ENCODE peak calls at places on chromosome 1, in six cellular contexts. One of them, this sample, is unnamed.

GRCh38 chr1:231584117-231584516 is 42.5 kb upstream of the DISC1 start:
- DNase-seq in A549: peak
- DNase-seq in GM23338: no peak
- DNase-seq in NCI-H187 treated with DMSO at 0.1 percent for 48 hours: no peak
- DNase-seq in T-helper 1 cell: no peak
- DNase-seq in LHCN-M2: peak
- DNase-seq in this sample: no peak

GRCh38 chr1:183870351-183871077 is 65.6 kb downstream of the RGL1 start:
- DNase-seq in NCI-H187 treated with DMSO at 0.1 percent for 48 hours: no peak
- DNase-seq in T-helper 1 cell: no peak
- DNase-seq in A549: no peak
- DNase-seq in GM23338: no peak
- DNase-seq in LHCN-M2: no peak
- DNase-seq in this sample: no peak

GRCh38 chr1:222040163-222040900 is 298.4 kb upstream of the DUSP10 start:
- DNase-seq in GM23338: no peak
- DNase-seq in A549: no peak
- DNase-seq in LHCN-M2: no peak
- DNase-seq in NCI-H187 treated with DMSO at 0.1 percent for 48 hours: no peak
- DNase-seq in T-helper 1 cell: no peak
- DNase-seq in this sample: no peak

GRCh38 chr1:111142358-111142975 is 2.4 kb downstream of the CEPT1 start:
- DNase-seq in GM23338: peak
- DNase-seq in LHCN-M2: no peak
- DNase-seq in T-helper 1 cell: no peak
- DNase-seq in NCI-H187 treated with DMSO at 0.1 percent for 48 hours: no peak
- DNase-seq in A549: no peak
- DNase-seq in this sample: no peak

GRCh38 chr1:39391741-39392679 is 99.4 kb upstream of the BMP8A start:
- DNase-seq in GM23338: peak
- DNase-seq in LHCN-M2: peak
- DNase-seq in NCI-H187 treated with DMSO at 0.1 percent for 48 hours: no peak
- DNase-seq in A549: peak
- DNase-seq in T-helper 1 cell: no peak
- DNase-seq in this sample: no peak

GRCh38 chr1:87329051-87329755 is 523 bp downstream of the LMO4 start:
- DNase-seq in T-helper 1 cell: no peak
- DNase-seq in LHCN-M2: peak
- DNase-seq in GM23338: peak
- DNase-seq in A549: peak
- DNase-seq in NCI-H187 treated with DMSO at 0.1 percent for 48 hours: no peak
- DNase-seq in this sample: no peak

GRCh38 chr1:48036693-48037386 is 39.7 kb upstream of the TRABD2B start:
- DNase-seq in A549: no peak
- DNase-seq in T-helper 1 cell: no peak
- DNase-seq in GM23338: no peak
- DNase-seq in LHCN-M2: peak
- DNase-seq in NCI-H187 treated with DMSO at 0.1 percent for 48 hours: no peak
- DNase-seq in this sample: no peak

GRCh38 chr1:42454409-42454808 is 1.4 kb downstream of the ZMYND12 start:
- DNase-seq in A549: no peak
- DNase-seq in T-helper 1 cell: no peak
- DNase-seq in LHCN-M2: no peak
- DNase-seq in GM23338: no peak
- DNase-seq in NCI-H187 treated with DMSO at 0.1 percent for 48 hours: no peak
- DNase-seq in this sample: no peak

GRCh38 chr1:198892065-198892464 is 253.2 kb downstream of the PTPRC start:
- DNase-seq in LHCN-M2: peak
- DNase-seq in NCI-H187 treated with DMSO at 0.1 percent for 48 hours: no peak
- DNase-seq in GM23338: peak
- DNase-seq in A549: no peak
- DNase-seq in T-helper 1 cell: no peak
- DNase-seq in this sample: no peak

GRCh38 chr1:228034954-228035837 is 28.4 kb downstream of the WNT3A start:
- DNase-seq in A549: no peak
- DNase-seq in GM23338: no peak
- DNase-seq in T-helper 1 cell: no peak
- DNase-seq in NCI-H187 treated with DMSO at 0.1 percent for 48 hours: no peak
- DNase-seq in LHCN-M2: no peak
- DNase-seq in this sample: no peak

GRCh38 chr1:17579951-17580939 is 40.7 kb downstream of the ARHGEF10L start:
- DNase-seq in NCI-H187 treated with DMSO at 0.1 percent for 48 hours: no peak
- DNase-seq in A549: no peak
- DNase-seq in GM23338: no peak
- DNase-seq in T-helper 1 cell: no peak
- DNase-seq in LHCN-M2: no peak
- DNase-seq in this sample: no peak

GRCh38 chr1:94805912-94806311 is 14.2 kb upstream of the SLC44A3 start:
- DNase-seq in LHCN-M2: peak
- DNase-seq in T-helper 1 cell: no peak
- DNase-seq in GM23338: peak
- DNase-seq in A549: peak
- DNase-seq in NCI-H187 treated with DMSO at 0.1 percent for 48 hours: no peak
- DNase-seq in this sample: no peak

GRCh38 chr1:21099034-21099868 is 77.4 kb downstream of the EIF4G3 start:
- DNase-seq in LHCN-M2: peak
- DNase-seq in GM23338: no peak
- DNase-seq in T-helper 1 cell: no peak
- DNase-seq in A549: no peak
- DNase-seq in NCI-H187 treated with DMSO at 0.1 percent for 48 hours: no peak
- DNase-seq in this sample: no peak

GRCh38 chr1:91610829-91611228 is 110.2 kb downstream of the CDC7 start:
- DNase-seq in LHCN-M2: no peak
- DNase-seq in A549: no peak
- DNase-seq in T-helper 1 cell: no peak
- DNase-seq in GM23338: no peak
- DNase-seq in NCI-H187 treated with DMSO at 0.1 percent for 48 hours: no peak
- DNase-seq in this sample: no peak

GRCh38 chr1:155933591-155934096 is 569 bp downstream of the KHDC4 start:
- DNase-seq in GM23338: no peak
- DNase-seq in NCI-H187 treated with DMSO at 0.1 percent for 48 hours: no peak
- DNase-seq in A549: no peak
- DNase-seq in T-helper 1 cell: no peak
- DNase-seq in LHCN-M2: no peak
- DNase-seq in this sample: no peak

GRCh38 chr1:47637111-47637685 is 199.4 kb downstream of the FOXD2 start:
- DNase-seq in T-helper 1 cell: no peak
- DNase-seq in A549: no peak
- DNase-seq in GM23338: no peak
- DNase-seq in LHCN-M2: no peak
- DNase-seq in NCI-H187 treated with DMSO at 0.1 percent for 48 hours: no peak
- DNase-seq in this sample: no peak

GRCh38 chr1:33349778-33350610 is 29.1 kb upstream of the A3GALT2 start:
- DNase-seq in T-helper 1 cell: peak
- DNase-seq in LHCN-M2: peak
- DNase-seq in NCI-H187 treated with DMSO at 0.1 percent for 48 hours: no peak
- DNase-seq in A549: peak
- DNase-seq in GM23338: peak
- DNase-seq in this sample: no peak

GRCh38 chr1:100575406-100575805 is 37.5 kb downstream of the GPR88 start:
- DNase-seq in LHCN-M2: peak
- DNase-seq in T-helper 1 cell: no peak
- DNase-seq in NCI-H187 treated with DMSO at 0.1 percent for 48 hours: no peak
- DNase-seq in A549: no peak
- DNase-seq in GM23338: peak
- DNase-seq in this sample: no peak

GRCh38 chr1:41456847-41457540 is 27.5 kb downstream of the EDN2 start:
- DNase-seq in NCI-H187 treated with DMSO at 0.1 percent for 48 hours: no peak
- DNase-seq in LHCN-M2: no peak
- DNase-seq in A549: no peak
- DNase-seq in GM23338: no peak
- DNase-seq in T-helper 1 cell: no peak
- DNase-seq in this sample: no peak

GRCh38 chr1:160641323-160642280 is 5.2 kb downstream of the SLAMF1 start:
- DNase-seq in LHCN-M2: no peak
- DNase-seq in T-helper 1 cell: no peak
- DNase-seq in GM23338: no peak
- DNase-seq in A549: no peak
- DNase-seq in NCI-H187 treated with DMSO at 0.1 percent for 48 hours: no peak
- DNase-seq in this sample: no peak

GRCh38 chr1:203082571-203083462 is 3.0 kb downstream of the MYOG start:
- DNase-seq in NCI-H187 treated with DMSO at 0.1 percent for 48 hours: no peak
- DNase-seq in LHCN-M2: no peak
- DNase-seq in T-helper 1 cell: no peak
- DNase-seq in GM23338: peak
- DNase-seq in A549: no peak
- DNase-seq in this sample: no peak

GRCh38 chr1:43565600-43566360 is 35.1 kb downstream of the PTPRF start:
- DNase-seq in LHCN-M2: peak
- DNase-seq in NCI-H187 treated with DMSO at 0.1 percent for 48 hours: no peak
- DNase-seq in T-helper 1 cell: no peak
- DNase-seq in GM23338: peak
- DNase-seq in A549: no peak
- DNase-seq in this sample: no peak

GRCh38 chr1:238474263-238474662 is 583.5 kb upstream of the ZP4 start:
- DNase-seq in NCI-H187 treated with DMSO at 0.1 percent for 48 hours: no peak
- DNase-seq in A549: no peak
- DNase-seq in T-helper 1 cell: no peak
- DNase-seq in LHCN-M2: no peak
- DNase-seq in GM23338: no peak
- DNase-seq in this sample: no peak

GRCh38 chr1:55276671-55277376 is 61.7 kb upstream of the USP24 start:
- DNase-seq in GM23338: no peak
- DNase-seq in A549: no peak
- DNase-seq in T-helper 1 cell: no peak
- DNase-seq in LHCN-M2: no peak
- DNase-seq in NCI-H187 treated with DMSO at 0.1 percent for 48 hours: no peak
- DNase-seq in this sample: no peak

GRCh38 chr1:107004421-107004820 is 52.1 kb upstream of the PRMT6 start:
- DNase-seq in NCI-H187 treated with DMSO at 0.1 percent for 48 hours: no peak
- DNase-seq in A549: no peak
- DNase-seq in T-helper 1 cell: no peak
- DNase-seq in GM23338: no peak
- DNase-seq in LHCN-M2: no peak
- DNase-seq in this sample: no peak

GRCh38 chr1:6523566-6523965 is 30.7 kb downstream of the NOL9 start:
- DNase-seq in LHCN-M2: peak
- DNase-seq in NCI-H187 treated with DMSO at 0.1 percent for 48 hours: no peak
- DNase-seq in A549: peak
- DNase-seq in GM23338: peak
- DNase-seq in T-helper 1 cell: no peak
- DNase-seq in this sample: no peak

GRCh38 chr1:66371233-66372005 is 162.5 kb upstream of the SGIP1 start:
- DNase-seq in T-helper 1 cell: no peak
- DNase-seq in A549: no peak
- DNase-seq in GM23338: no peak
- DNase-seq in LHCN-M2: peak
- DNase-seq in NCI-H187 treated with DMSO at 0.1 percent for 48 hours: no peak
- DNase-seq in this sample: no peak

GRCh38 chr1:179990847-179991246 is 36.2 kb downstream of the CEP350 start:
- DNase-seq in NCI-H187 treated with DMSO at 0.1 percent for 48 hours: no peak
- DNase-seq in T-helper 1 cell: no peak
- DNase-seq in A549: no peak
- DNase-seq in LHCN-M2: no peak
- DNase-seq in GM23338: no peak
- DNase-seq in this sample: no peak

GRCh38 chr1:109637446-109637845 is 17.8 kb downstream of the AMPD2 start:
- DNase-seq in GM23338: no peak
- DNase-seq in T-helper 1 cell: no peak
- DNase-seq in NCI-H187 treated with DMSO at 0.1 percent for 48 hours: no peak
- DNase-seq in A549: no peak
- DNase-seq in LHCN-M2: no peak
- DNase-seq in this sample: no peak